ENCODE peak calls at places on chromosome 5, in four cellular contexts. R, H, W and K are unnamed samples.

GRCh38 chr5:163938595-163938994 is 433.2 kb downstream of the MAT2B start:
- DNase-seq in W (no peak), H (peak; percentile 36), R (no peak), K (no peak)

GRCh38 chr5:119435436-119436132 is 16.7 kb upstream of the HSD17B4 start:
- DNase-seq in H (peak; percentile 52), W (no peak), R (peak; percentile 52), K (peak; percentile 68)

GRCh38 chr5:134529460-134529859 is 4.0 kb downstream of the JADE2 start:
- DNase-seq in H (no peak), W (no peak), R (peak; percentile 10), K (no peak)

GRCh38 chr5:68995847-68996204 is 98.0 kb upstream of the SLC30A5 start:
- DNase-seq in H (no peak), R (no peak), W (no peak), K (no peak)

GRCh38 chr5:179762079-179762780 is 29.6 kb downstream of the MAML1 start:
- DNase-seq in W (no peak), R (no peak), H (no peak), K (peak; percentile 29)

GRCh38 chr5:73856972-73857371 is 231.0 kb downstream of the ARHGEF28 start:
- DNase-seq in W (no peak), H (no peak), R (no peak), K (no peak)

GRCh38 chr5:68468322-68468721 is 252.8 kb downstream of the PIK3R1 start:
- DNase-seq in H (no peak), W (no peak), R (no peak), K (no peak)

GRCh38 chr5:72531496-72532190 is 24.4 kb upstream of the ZNF366 start:
- DNase-seq in W (no peak), H (no peak), R (no peak), K (no peak)

GRCh38 chr5:131812371-131813160 is 15.7 kb upstream of the FNIP1 start:
- DNase-seq in W (no peak), H (no peak), R (no peak), K (no peak)

GRCh38 chr5:131814990-131815389 is 18.2 kb upstream of the FNIP1 start:
- DNase-seq in R (no peak), H (peak; percentile 91), W (peak; percentile 26), K (no peak)

GRCh38 chr5:131810510-131811249 is 13.9 kb upstream of the FNIP1 start:
- DNase-seq in H (peak; percentile 41), W (peak; percentile 29), R (no peak), K (no peak)
- TF ChIP-seq CTCF in H (peak; percentile 48), W (peak; percentile 27), R (peak; percentile 54), K (peak; percentile 26)

GRCh38 chr5:12522116-12522515 is 617.9 kb upstream of the CTNND2 start:
- DNase-seq in W (no peak), H (no peak), R (no peak), K (no peak)
- H3K9me3 ChIP-seq in W (no peaks in the 10 kb centered on the region), H (peaks cover 2% of the 10 kb centered on the region), R (no peaks in the 10 kb centered on the region), K (peaks cover 5% of the 10 kb centered on the region)

GRCh38 chr5:82364497-82364896 is 86.3 kb upstream of the RPS23 start:
- DNase-seq in W (no peak), H (peak; percentile 71), R (no peak), K (no peak)
- TF ChIP-seq CTCF in W (peak; percentile 18), H (peak; percentile 70), R (peak; percentile 55), K (no peak)

DNA sequence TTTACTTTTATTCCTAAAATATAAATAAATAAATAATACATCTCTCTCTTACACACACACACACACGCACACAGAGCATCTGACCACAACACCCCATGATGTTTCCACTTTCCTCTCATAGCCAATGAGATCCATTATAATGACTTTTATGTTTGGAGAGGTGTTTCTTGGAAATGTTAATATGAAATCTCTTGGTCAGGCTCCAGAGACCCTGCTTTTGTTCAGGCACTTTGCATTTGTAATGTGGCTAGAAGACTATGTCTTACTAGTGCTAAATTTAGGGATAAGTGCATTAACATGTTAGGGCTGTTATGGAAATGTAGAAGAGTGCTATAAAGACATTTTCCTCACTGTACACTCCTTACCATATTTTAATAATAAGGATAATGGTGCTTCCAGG is 3.9 kb downstream of the CDH9 start:
- DNase-seq in R (no peak), H (no peak), W (no peak), K (no peak)
- H3K9me3 ChIP-seq in R (no peaks in the 10 kb centered on the region), H (no peaks in the 10 kb centered on the region), W (peaks cover 12% of the 10 kb centered on the region), K (peaks cover 3% of the 10 kb centered on the region)

GRCh38 chr5:11000517-11001353 is 239.7 kb upstream of the DAP start:
- DNase-seq in H (no peak), R (no peak), W (no peak), K (no peak)

GRCh38 chr5:10999714-11000113 is 238.7 kb upstream of the DAP start:
- DNase-seq in W (no peak), R (no peak), H (no peak), K (no peak)

GRCh38 chr5:10994088-10994986 is 233.3 kb upstream of the DAP start:
- DNase-seq in W (no peak), H (no peak), R (no peak), K (no peak)

GRCh38 chr5:10990626-10991025 is 229.6 kb upstream of the DAP start:
- DNase-seq in R (no peak), H (no peak), W (no peak), K (no peak)

GRCh38 chr5:10995891-10996290 is 234.9 kb upstream of the DAP start:
- DNase-seq in H (no peak), W (no peak), R (no peak), K (no peak)
- TF ChIP-seq CTCF in H (no peak), W (no peak), R (no peak), K (no peak)

GRCh38 chr5:115542651-115543364 is 1.8 kb downstream of the FEM1C start:
- DNase-seq in W (no peak), R (no peak), H (no peak), K (no peak)
- H3K9me3 ChIP-seq in W (no peaks in the 10 kb centered on the region), R (no peaks in the 10 kb centered on the region), H (peaks cover 6% of the 10 kb centered on the region), K (no peaks in the 10 kb centered on the region)

GRCh38 chr5:33530183-33530962 is 89.6 kb downstream of the TARS1 start:
- DNase-seq in R (peak; percentile 29), H (no peak), W (no peak), K (no peak)
- TF ChIP-seq CTCF in R (no peak), H (no peak), W (no peak), K (no peak)